ENCODE peak calls at places on chromosomes 6 and 20, in seven cellular contexts. G is body of pancreas, N is neuronal stem cell, Z is SJCRH30, J is cardiac muscle cell, A is tibial artery, R is lower leg skin. I is an unnamed sample.

GRCh38 chr6:111478064-111478476 is 4.9 kb downstream of the REV3L start:
- DNase-seq in G (no peak), N (no peak), Z (peak; percentile 46), J (peak; percentile 42), A (no peak), R (no peak), I (no peak)

GRCh38 chr20:41261790-41262717 is 55.5 kb downstream of the ZHX3 start:
- DNase-seq in G (no peak), N (no peak), Z (no peak), J (no peak), A (no peak), R (no peak), I (no peak)

GRCh38 chr20:62473200-62473585 is 2.6 kb downstream of the GATA5 start:
- DNase-seq in G (no peak), N (no peak), Z (no peak), J (no peak), A (no peak), R (no peak), I (no peak)

GRCh38 chr20:56808732-56809131 is 179.6 kb downstream of the TFAP2C start:
- DNase-seq in G (no peak), N (no peak), Z (no peak), J (no peak), A (no peak), R (peak; percentile 49), I (no peak)

GRCh38 chr20:46752639-46753235 is 43.3 kb downstream of the SLC2A10 start:
- DNase-seq in G (peak; percentile 69), N (peak; percentile 65), Z (peak; percentile 95), J (peak; percentile 74), A (no peak), R (peak; percentile 30), I (peak; percentile 69)

GRCh38 chr6:135300576-135300975 is 119.5 kb downstream of the MYB start:
- DNase-seq in G (no peak), N (no peak), Z (no peak), J (no peak), A (no peak), R (no peak), I (no peak)

GRCh38 chr6:10633216-10633615 is 61.2 kb downstream of the C6orf52 start:
- DNase-seq in G (no peak), N (no peak), Z (no peak), J (peak; percentile 1), A (no peak), R (no peak), I (no peak)

GRCh38 chr20:47735412-47736400 is 49.6 kb downstream of the SULF2 start:
- DNase-seq in G (no peak), N (no peak), Z (no peak), J (peak; percentile 91), A (no peak), R (peak; percentile 43), I (no peak)

GRCh38 chr6:151493495-151494234 is at the start of gene CCDC170:
- DNase-seq in G (peak; percentile 43), N (peak; percentile 38), Z (peak; percentile 37), J (peak; percentile 16), A (no peak), R (no peak), I (peak; percentile 21)

GRCh38 chr20:40811004-40811403 is 122.0 kb upstream of the MAFB start:
- DNase-seq in G (no peak), N (no peak), Z (no peak), J (no peak), A (no peak), R (no peak), I (no peak)

GRCh38 chr20:25745738-25746137 is 49.1 kb upstream of the ZNF337 start:
- DNase-seq in G (no peak), N (no peak), Z (no peak), J (no peak), A (no peak), R (no peak), I (no peak)

GRCh38 chr6:143264291-143264834 is 186.1 kb downstream of the ADAT2 start:
- DNase-seq in G (no peak), N (no peak), Z (peak; percentile 71), J (no peak), A (no peak), R (no peak), I (no peak)

GRCh38 chr6:29984992-29985391 is 42.7 kb downstream of the HLA-A start:
- DNase-seq in G (no peak), N (no peak), Z (no peak), J (no peak), A (no peak), R (no peak), I (no peak)

GRCh38 chr6:11899645-11900044 is 112.5 kb upstream of the HIVEP1 start:
- DNase-seq in G (no peak), N (no peak), Z (no peak), J (no peak), A (no peak), R (no peak), I (no peak)

DNA sequence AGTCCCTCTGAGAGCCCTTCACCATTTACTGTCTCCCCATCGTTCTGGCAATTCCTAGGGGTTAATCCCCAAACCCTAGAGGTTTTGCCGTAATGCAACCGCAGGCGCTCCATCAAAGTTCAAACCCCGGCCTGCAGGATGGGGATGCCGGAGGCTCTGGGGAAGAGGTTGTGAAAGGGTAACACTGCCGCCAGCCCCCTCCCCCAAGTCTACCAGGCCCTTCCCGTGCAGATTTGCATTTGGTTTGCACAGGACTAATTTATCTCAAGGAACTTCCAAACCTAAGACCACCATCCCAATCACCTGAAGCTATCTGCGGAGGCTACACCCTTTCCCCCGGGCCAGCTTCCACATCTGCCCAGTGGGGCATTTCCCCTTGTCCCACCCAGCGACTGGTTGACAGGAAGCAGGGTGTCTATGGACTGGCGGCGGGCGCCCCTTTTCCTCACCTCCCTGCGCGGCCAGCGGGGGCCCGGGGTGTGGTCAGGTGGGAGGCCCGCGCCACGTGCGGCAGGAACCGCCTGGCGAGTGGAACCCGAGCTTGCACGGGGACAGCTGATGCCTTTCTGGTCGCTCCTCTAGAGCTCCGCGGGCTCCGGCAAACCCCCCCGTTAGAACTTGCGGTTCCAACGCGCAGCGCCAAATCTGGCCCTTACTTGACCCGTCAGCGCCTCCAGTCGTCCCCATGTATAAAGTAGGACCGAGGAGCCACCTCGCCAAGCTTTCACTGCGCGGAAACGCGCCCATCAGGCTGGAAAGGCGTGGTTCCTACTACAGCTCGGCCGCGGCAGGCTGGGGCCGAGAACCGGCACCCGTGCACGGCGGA is 9.4 kb upstream of the SLC4A11 start:
- DNase-seq in G (peak; percentile 40), N (peak; percentile 15), Z (no peak), J (peak; percentile 46), A (no peak), R (no peak), I (no peak)
- H3K4me3 ChIP-seq in G (no peak overlapping the region), N (peak overlapping the region; percentile 2), Z (no peak overlapping the region), J (no peak overlapping the region), A (peak overlapping the region; percentile 4), R (no peak overlapping the region), I (peak overlapping the region; percentile 41)

GRCh38 chr20:50987493-50988210 is 29.0 kb downstream of the MOCS3 start:
- DNase-seq in G (peak; percentile 79), N (peak; percentile 88), Z (peak; percentile 98), J (peak; percentile 94), A (no peak), R (peak; percentile 81), I (peak; percentile 77)
- H3K4me3 ChIP-seq in G (no peak overlapping the region), N (no peak overlapping the region), Z (no peak overlapping the region), J (no peak overlapping the region), A (no peak overlapping the region), R (no peak overlapping the region), I (no peak overlapping the region)

GRCh38 chr6:148682990-148683389 is 63.8 kb upstream of the UST start:
- DNase-seq in G (no peak), N (no peak), Z (no peak), J (no peak), A (no peak), R (no peak), I (no peak)
- H3K4me3 ChIP-seq in G (no peak overlapping the region), N (no peak overlapping the region), Z (no peak overlapping the region), J (no peak overlapping the region), A (no peak overlapping the region), R (no peak overlapping the region), I (no peak overlapping the region)

GRCh38 chr6:44178424-44179071 is 19.9 kb downstream of the CAPN11 start:
- DNase-seq in G (no peak), N (no peak), Z (no peak), J (no peak), A (no peak), R (no peak), I (no peak)

GRCh38 chr6:44176130-44176934 is 17.7 kb downstream of the CAPN11 start:
- DNase-seq in G (no peak), N (no peak), Z (peak; percentile 41), J (no peak), A (no peak), R (no peak), I (no peak)

GRCh38 chr6:44179072-44179536 is 20.5 kb downstream of the CAPN11 start:
- DNase-seq in G (no peak), N (no peak), Z (no peak), J (no peak), A (no peak), R (no peak), I (no peak)

GRCh38 chr6:44176935-44177509 is 18.4 kb downstream of the CAPN11 start:
- DNase-seq in G (no peak), N (no peak), Z (peak; percentile 64), J (no peak), A (no peak), R (no peak), I (no peak)

GRCh38 chr6:44177691-44178423 is 19.2 kb downstream of the CAPN11 start:
- DNase-seq in G (peak; percentile 31), N (no peak), Z (no peak), J (peak; percentile 96), A (peak; percentile 93), R (peak; percentile 50), I (no peak)
- H3K4me3 ChIP-seq in G (no peak overlapping the region), N (no peak overlapping the region), Z (no peak overlapping the region), J (no peak overlapping the region), A (no peak overlapping the region), R (no peak overlapping the region), I (no peak overlapping the region)

GRCh38 chr20:6767536-6768227 is at the start of gene BMP2:
- DNase-seq in G (peak; percentile 77), N (peak; percentile 68), Z (peak; percentile 9), J (peak; percentile 79), A (peak; percentile 68), R (no peak), I (peak; percentile 48)

GRCh38 chr20:6767166-6767535 is 335 bp upstream of the BMP2 start:
- DNase-seq in G (no peak), N (no peak), Z (no peak), J (no peak), A (no peak), R (no peak), I (no peak)

GRCh38 chr20:6766433-6766832 is 1.1 kb upstream of the BMP2 start:
- DNase-seq in G (peak; percentile 6), N (no peak), Z (no peak), J (no peak), A (no peak), R (no peak), I (no peak)

GRCh38 chr20:6769953-6770831 is 2.7 kb downstream of the BMP2 start:
- DNase-seq in G (peak; percentile 67), N (peak; percentile 42), Z (no peak), J (peak; percentile 64), A (peak; percentile 75), R (peak; percentile 29), I (no peak)

GRCh38 chr20:6768228-6769185 is 1.0 kb downstream of the BMP2 start:
- DNase-seq in G (peak; percentile 56), N (peak; percentile 46), Z (no peak), J (peak; percentile 39), A (peak; percentile 67), R (peak; percentile 29), I (no peak)
- H3K4me3 ChIP-seq in G (peak overlapping the region; percentile 66), N (peak overlapping the region; percentile 97), Z (no peak overlapping the region), J (peak overlapping the region; percentile 99), A (peak overlapping the region; percentile 87), R (peak overlapping the region; percentile 79), I (no peak overlapping the region)

I was measured in BE2C.